ENCODE peak calls at places on chromosomes 7 and 10, in nine cellular contexts. P is EL, V is erythroblast, Q is gastrocnemius medialis, W is HT1080, L is fibroblast of pulmonary artery, R is mucosa of gallbladder, N is cardiac fibroblast, I is astrocyte of the cerebellum. O is an unnamed sample.

GRCh38 chr7:74061840-74062539 is 21.6 kb upstream of the LIMK1 start:
- DNase-seq in P (peak), V (peak), Q (peak), W (peak), L (peak), R (peak), N (peak), I (peak), O (peak)

GRCh38 chr10:34102237-34102673 is 712.8 kb downstream of the PARD3 start:
- DNase-seq in P (peak), V (no peak), Q (peak), W (no peak), L (peak), R (peak), N (peak), I (no peak), O (no peak)

GRCh38 chr7:5827755-5828154 is 46.3 kb upstream of the RNF216 start:
- DNase-seq in P (peak), V (peak), Q (no peak), W (no peak), L (peak), R (no peak), N (peak), I (no peak), O (no peak)

GRCh38 chr7:136251826-136252225 is 274.7 kb upstream of the MTPN start:
- DNase-seq in P (peak), V (no peak), Q (no peak), W (peak), L (no peak), R (no peak), N (no peak), I (no peak), O (no peak)

GRCh38 chr10:113026679-113027078 is 76.6 kb downstream of the TCF7L2 start:
- DNase-seq in P (peak), V (no peak), Q (no peak), W (peak), L (no peak), R (no peak), N (no peak), I (peak), O (no peak)

GRCh38 chr7:154638286-154638685 is 364.6 kb downstream of the PAXIP1 start:
- DNase-seq in P (no peak), V (no peak), Q (no peak), W (peak), L (no peak), R (no peak), N (no peak), I (peak), O (no peak)

GRCh38 chr10:37865264-37865663 is 7.9 kb upstream of the ZNF248 start:
- DNase-seq in P (no peak), V (no peak), Q (no peak), W (no peak), L (no peak), R (no peak), N (no peak), I (no peak), O (no peak)

GRCh38 chr10:96646774-96647173 is 60.0 kb upstream of the TM9SF3 start:
- DNase-seq in P (no peak), V (no peak), Q (no peak), W (no peak), L (no peak), R (no peak), N (no peak), I (no peak), O (no peak)

GRCh38 chr10:125021686-125022374 is 79.9 kb downstream of the ZRANB1 start:
- DNase-seq in P (no peak), V (no peak), Q (no peak), W (no peak), L (no peak), R (no peak), N (no peak), I (no peak), O (peak)

GRCh38 chr10:26810435-26811026 is 50.2 kb downstream of the ABI1 start:
- DNase-seq in P (no peak), V (no peak), Q (no peak), W (no peak), L (no peak), R (no peak), N (no peak), I (no peak), O (no peak)

GRCh38 chr7:94050046-94050445 is 45.9 kb upstream of the BET1 start:
- DNase-seq in P (no peak), V (no peak), Q (peak), W (no peak), L (no peak), R (no peak), N (no peak), I (no peak), O (no peak)

GRCh38 chr7:5421626-5422323 is 1.9 kb downstream of the TNRC18 start:
- DNase-seq in P (peak), V (peak), Q (peak), W (peak), L (peak), R (peak), N (peak), I (no peak), O (no peak)

GRCh38 chr10:17206210-17206709 is 4.8 kb upstream of the TRDMT1 start:
- DNase-seq in P (peak), V (no peak), Q (no peak), W (peak), L (peak), R (no peak), N (peak), I (no peak), O (no peak)

GRCh38 chr10:78011065-78011464 is 18.2 kb downstream of the POLR3A start:
- DNase-seq in P (no peak), V (no peak), Q (no peak), W (no peak), L (no peak), R (no peak), N (no peak), I (no peak), O (no peak)

GRCh38 chr10:33897255-33897893 is 562.9 kb upstream of the NRP1 start:
- DNase-seq in P (peak), V (no peak), Q (no peak), W (peak), L (peak), R (no peak), N (peak), I (no peak), O (no peak)

GRCh38 chr7:158818325-158819213 is 10.7 kb downstream of the ESYT2 start:
- DNase-seq in P (peak), V (peak), Q (peak), W (peak), L (peak), R (peak), N (peak), I (peak), O (peak)

GRCh38 chr7:153110606-153111005 is 351.1 kb downstream of the ACTR3B start:
- DNase-seq in P (no peak), V (no peak), Q (no peak), W (no peak), L (no peak), R (no peak), N (no peak), I (no peak), O (no peak)

GRCh38 chr10:100790761-100791208 is 45.4 kb downstream of the PAX2 start:
- DNase-seq in P (no peak), V (no peak), Q (no peak), W (no peak), L (no peak), R (no peak), N (no peak), I (no peak), O (no peak)

GRCh38 chr7:151891182-151891581 is 14.3 kb upstream of the PRKAG2 start:
- DNase-seq in P (no peak), V (no peak), Q (no peak), W (no peak), L (no peak), R (no peak), N (no peak), I (no peak), O (no peak)

GRCh38 chr7:158829021-158829341 is 328 bp downstream of the ESYT2 start:
- DNase-seq in P (peak), V (peak), Q (peak), W (peak), L (peak), R (peak), N (peak), I (no peak), O (no peak)

GRCh38 chr7:65980478-65981250 is 1.3 kb downstream of the GUSB start:
- DNase-seq in P (peak), V (peak), Q (peak), W (peak), L (no peak), R (peak), N (peak), I (no peak), O (no peak)

GRCh38 chr10:1058017-1058416 is 1.8 kb downstream of the WDR37 start:
- DNase-seq in P (no peak), V (peak), Q (peak), W (no peak), L (no peak), R (no peak), N (no peak), I (no peak), O (no peak)

GRCh38 chr10:132651511-132652029 is 114.0 kb downstream of the INPP5A start:
- DNase-seq in P (no peak), V (no peak), Q (no peak), W (no peak), L (no peak), R (no peak), N (no peak), I (no peak), O (no peak)